ENCODE peak calls at places on chromosomes 16 and 17, in ten cellular contexts. R, V, N, K, M, F, I, Q, U and Z are unnamed samples.

GRCh38 chr17:60323754-60324153 is 68.2 kb downstream of the USP32 start:
- DNase-seq in R (no peak), V (no peak), N (no peak), K (no peak), M (no peak), F (no peak), I (no peak), Q (no peak), U (no peak), Z (no peak)

GRCh38 chr17:1649844-1650409 is at the start of gene RILP:
- DNase-seq in R (peak; percentile 96), V (no peak), N (no peak), K (no peak), M (no peak), F (peak; percentile 56), I (peak; percentile 74), Q (peak; percentile 40), U (peak; percentile 94), Z (no peak)

GRCh38 chr16:7867831-7868230 is 535.2 kb downstream of the RBFOX1 start:
- DNase-seq in R (no peak), V (no peak), N (no peak), K (no peak), M (no peak), F (no peak), I (peak; percentile 80), Q (no peak), U (peak; percentile 70), Z (no peak)

GRCh38 chr17:56708670-56709410 is 115.3 kb downstream of the NOG start:
- DNase-seq in R (no peak), V (no peak), N (no peak), K (no peak), M (no peak), F (no peak), I (no peak), Q (no peak), U (no peak), Z (no peak)

GRCh38 chr17:74432484-74433391 is 850 bp downstream of the GPRC5C start:
- DNase-seq in R (no peak), V (no peak), N (no peak), K (no peak), M (no peak), F (no peak), I (no peak), Q (no peak), U (no peak), Z (no peak)

GRCh38 chr16:57224651-57225335 is 20.3 kb upstream of the ARL2BP start:
- DNase-seq in R (no peak), V (no peak), N (no peak), K (no peak), M (no peak), F (no peak), I (no peak), Q (no peak), U (no peak), Z (no peak)

GRCh38 chr16:11032000-11032921 is 87.9 kb downstream of the CLEC16A start:
- DNase-seq in R (no peak), V (no peak), N (no peak), K (no peak), M (no peak), F (no peak), I (no peak), Q (peak; percentile 75), U (no peak), Z (no peak)

GRCh38 chr16:83830091-83830768 is 22.5 kb downstream of the HSBP1 start:
- DNase-seq in R (no peak), V (no peak), N (no peak), K (no peak), M (no peak), F (no peak), I (no peak), Q (no peak), U (no peak), Z (no peak)

GRCh38 chr17:28282596-28282995 is 36.4 kb upstream of the TMEM97 start:
- DNase-seq in R (no peak), V (peak; percentile 47), N (no peak), K (no peak), M (no peak), F (no peak), I (peak; percentile 36), Q (peak; percentile 92), U (no peak), Z (no peak)